ENCODE peak calls at places on chromosomes 1 and 21, in ten cellular contexts. J is fibroblast of lung; K is kidney tubule cell; V is GM10248; G is NCI-H1105 treated with DMSO at 0.1 percent for 48 hours; R is stimulated activated CD4-positive, alpha-beta T cell treated with anti-CD3 and anti-CD28 coated beads, Interleukin-15, amount 100 ng/mL, for 1 hour; H is stimulated activated CD8-positive, alpha-beta memory T cell treated with anti-CD3 and anti-CD28 coated beads, Interleukin-4, amount 100 ng/mL, for 24 hours; N is HEK293T; S is epithelial cell of prostate; Q is anterior cingulate cortex. Y is an unnamed sample.

GRCh38 chr1:234535763-234536515 is 57.0 kb upstream of the TARBP1 start:
- DNase-seq in J (peak; percentile 61), K (peak; percentile 64), V (no peak), G (no peak), R (no peak), H (no peak), N (no peak), S (no peak), Q (peak; percentile 21), Y (no peak)

GRCh38 chr21:46599251-46599572 is 5.7 kb downstream of the S100B start:
- DNase-seq in J (peak; percentile 94), K (peak; percentile 90), V (no peak), G (no peak), R (no peak), H (no peak), N (no peak), S (no peak), Q (no peak), Y (no peak)

GRCh38 chr1:209674957-209675566 is at the start of gene G0S2:
- DNase-seq in J (peak; percentile 39), K (peak; percentile 81), V (no peak), G (peak; percentile 28), R (peak; percentile 24), H (peak; percentile 32), N (peak; percentile 52), S (no peak), Q (peak; percentile 39), Y (peak; percentile 24)

GRCh38 chr1:150548632-150549495 is at the start of gene ADAMTSL4:
- DNase-seq in J (peak; percentile 80), K (peak; percentile 77), V (peak; percentile 70), G (peak; percentile 33), R (no peak), H (no peak), N (peak; percentile 78), S (no peak), Q (no peak), Y (peak; percentile 54)

GRCh38 chr21:33198346-33199135 is 31.2 kb upstream of the IFNAR2 start:
- DNase-seq in J (peak; percentile 60), K (no peak), V (no peak), G (no peak), R (no peak), H (no peak), N (no peak), S (no peak), Q (peak; percentile 35), Y (no peak)

GRCh38 chr1:62131093-62131725 is 63.4 kb upstream of the L1TD1 start:
- DNase-seq in J (peak; percentile 55), K (peak; percentile 61), V (peak; percentile 75), G (peak; percentile 76), R (no peak), H (no peak), N (peak; percentile 88), S (no peak), Q (peak; percentile 6), Y (peak; percentile 25)

GRCh38 chr1:53071167-53071865 is 9.3 kb downstream of the PODN start:
- DNase-seq in J (no peak), K (no peak), V (no peak), G (no peak), R (no peak), H (no peak), N (no peak), S (no peak), Q (no peak), Y (peak; percentile 7)

GRCh38 chr1:86825294-86825693 is 88.6 kb downstream of the SELENOF start:
- DNase-seq in J (peak; percentile 70), K (no peak), V (no peak), G (no peak), R (no peak), H (no peak), N (no peak), S (no peak), Q (no peak), Y (no peak)